ENCODE peak calls at places on chromosomes 13 and 19, in seven cellular contexts. T is cardiac muscle cell; F is CD4-positive, alpha-beta memory T cell; A is tibial artery; W is A549; P is testis; J is Peyer's patch. V is an unnamed sample. For H3K4me1, the result is how much of the 10 kb centered on the place peaks cover.

GRCh38 chr19:4052993-4053422 is 13.7 kb downstream of the ZBTB7A start:
- DNase-seq in A (no peak), T (no peak), J (no peak), W (no peak), F (no peak), P (no peak), V (no peak)

GRCh38 chr13:62643007-62643483 is 1227.4 kb upstream of the PCDH20 start:
- DNase-seq in T (no peak), P (no peak), W (no peak), F (no peak), J (no peak), A (no peak), V (no peak)

GRCh38 chr19:41995959-41996797 is 2.1 kb upstream of the ATP1A3 start:
- DNase-seq in T (no peak), P (peak), J (no peak), A (no peak), W (peak), F (no peak), V (peak)

GRCh38 chr13:89568746-89569145 is 1778.7 kb upstream of the MIR17HG start:
- DNase-seq in T (no peak), P (no peak), A (no peak), F (no peak), J (no peak), W (no peak), V (no peak)

GRCh38 chr13:100608906-100609305 is 20.3 kb upstream of the GGACT start:
- DNase-seq in J (no peak), P (no peak), A (no peak), T (no peak), W (no peak), F (no peak), V (no peak)

GRCh38 chr13:52411629-52412028 is 5.7 kb upstream of the THSD1 start:
- DNase-seq in P (no peak), W (peak), J (no peak), T (no peak), A (no peak), F (no peak), V (no peak)

GRCh38 chr19:38964738-38965137 is 10.8 kb downstream of the FBXO17 start:
- DNase-seq in P (no peak), T (no peak), W (no peak), F (no peak), A (no peak), J (no peak), V (no peak)

GRCh38 chr19:47142779-47143178 is 12.1 kb downstream of the SAE1 start:
- DNase-seq in F (no peak), P (no peak), J (no peak), W (no peak), T (no peak), A (no peak), V (no peak)

GRCh38 chr13:114009590-114010400 is 35.9 kb upstream of the C13orf46 start:
- DNase-seq in J (no peak), P (no peak), F (no peak), T (no peak), A (peak), W (no peak), V (no peak)

GRCh38 chr19:40751065-40751923 is at the start of gene SNRPA:
- DNase-seq in P (peak), W (peak), A (peak), T (peak), J (peak), F (peak), V (peak)

GRCh38 chr13:42990147-42990990 is 1.7 kb downstream of the EPSTI1 start:
- DNase-seq in F (peak), J (no peak), P (no peak), W (no peak), A (no peak), T (peak), V (no peak)

GRCh38 chr13:113856716-113857065 is 7.2 kb downstream of the GAS6 start:
- DNase-seq in A (peak), J (no peak), T (no peak), P (peak), F (no peak), W (no peak), V (no peak)

GRCh38 chr19:15161028-15161984 is 39.5 kb downstream of the NOTCH3 start:
- DNase-seq in W (peak), J (no peak), F (no peak), A (peak), T (no peak), P (peak), V (peak)

GRCh38 chr13:44237276-44237767 is 136.3 kb upstream of the SERP2 start:
- DNase-seq in T (peak), J (no peak), W (no peak), F (no peak), P (peak), A (peak), V (no peak)

GRCh38 chr13:52010890-52011689 is at the start of gene ATP7B:
- DNase-seq in W (peak), P (peak), A (no peak), F (peak), J (no peak), T (peak), V (peak)

GRCh38 chr13:102089177-102089576 is 312.7 kb downstream of the FGF14 start:
- DNase-seq in A (no peak), P (no peak), T (peak), J (no peak), F (no peak), W (no peak), V (no peak)

GRCh38 chr19:17872251-17873001 is 681 bp downstream of the SLC5A5 start:
- DNase-seq in F (peak), T (no peak), P (no peak), J (peak), W (no peak), A (no peak), V (no peak)

GRCh38 chr19:16343156-16343555 is 18.5 kb downstream of the KLF2 start:
- DNase-seq in T (no peak), F (no peak), W (no peak), J (no peak), A (no peak), P (no peak), V (no peak)

GRCh38 chr19:16339361-16339725 is 14.7 kb downstream of the KLF2 start:
- DNase-seq in P (no peak), T (no peak), A (no peak), W (no peak), J (no peak), F (no peak), V (no peak)

GRCh38 chr19:16340654-16341053 is 16.0 kb downstream of the KLF2 start:
- DNase-seq in J (no peak), A (no peak), T (no peak), P (no peak), W (no peak), F (no peak), V (no peak)

GRCh38 chr19:16340092-16340491 is 15.5 kb downstream of the KLF2 start:
- DNase-seq in J (no peak), A (no peak), F (no peak), P (no peak), T (no peak), W (no peak), V (no peak)

GRCh38 chr19:16342002-16342715 is 17.5 kb downstream of the KLF2 start:
- DNase-seq in W (no peak), P (peak), T (no peak), J (peak), F (peak), A (no peak), V (no peak)
- H3K4me1 ChIP-seq in W (under half), P (under half), T (under half), J (under half), F (half or more), A (under half), V (under half)

DNA sequence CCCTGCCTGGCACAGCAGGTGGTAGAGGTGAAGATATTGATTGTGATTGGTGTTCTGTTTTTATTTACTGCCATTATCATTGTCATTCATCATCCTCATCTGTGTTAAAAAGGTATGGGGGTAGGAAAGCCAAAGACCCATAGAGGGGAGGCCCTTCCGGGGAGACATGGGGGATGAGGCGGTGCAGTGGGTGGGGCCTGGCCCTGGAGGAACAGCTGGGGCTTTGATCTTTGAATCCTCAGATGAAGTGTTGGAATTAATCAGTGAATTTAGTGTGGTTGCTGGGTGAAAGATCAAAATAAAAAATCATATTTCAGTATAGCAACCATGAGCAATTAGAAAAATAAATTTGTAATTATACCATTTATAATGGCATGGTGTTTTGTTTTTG is 7.4 kb downstream of the PTH2 start:
- DNase-seq in A (no peak), W (no peak), T (no peak), F (no peak), J (no peak), P (no peak), V (no peak)
- H3K4me1 ChIP-seq in A (under half), W (under half), T (under half), F (under half), J (under half), P (under half), V (under half)

GRCh38 chr13:99230991-99231390 is 27.2 kb downstream of the GPR18 start:
- DNase-seq in P (no peak), J (no peak), F (no peak), A (no peak), T (no peak), W (no peak), V (no peak)

GRCh38 chr13:99227909-99228688 is 27.4 kb downstream of the UBAC2 start:
- DNase-seq in P (no peak), W (no peak), T (no peak), J (no peak), A (no peak), F (no peak), V (no peak)

GRCh38 chr13:99227331-99227900 is 26.8 kb downstream of the UBAC2 start:
- DNase-seq in P (no peak), T (no peak), W (no peak), J (no peak), A (no peak), F (no peak), V (no peak)

GRCh38 chr13:99226493-99226892 is 25.8 kb downstream of the UBAC2 start:
- DNase-seq in F (no peak), T (no peak), P (no peak), W (no peak), A (no peak), J (no peak), V (no peak)

GRCh38 chr13:99228737-99229691 is 28.4 kb downstream of the UBAC2 start:
- DNase-seq in F (no peak), W (no peak), J (no peak), A (no peak), P (no peak), T (no peak), V (peak)
- H3K4me1 ChIP-seq in F (half or more), W (under half), J (under half), A (under half), P (under half), T (under half), V (under half)

GRCh38 chr13:50524540-50524939 is 319.0 kb downstream of the DLEU7 start:
- DNase-seq in T (no peak), J (no peak), F (no peak), P (no peak), A (no peak), W (no peak), V (no peak)
- H3K4me1 ChIP-seq in T (under half), J (under half), F (under half), P (under half), A (under half), W (under half), V (half or more)

GRCh38 chr19:6088677-6089063 is 21.6 kb downstream of the RFX2 start:
- DNase-seq in J (no peak), T (no peak), A (no peak), W (no peak), P (no peak), F (no peak), V (no peak)
- H3K4me1 ChIP-seq in J (half or more), T (under half), A (under half), W (under half), P (under half), F (under half), V (under half)

DNA sequence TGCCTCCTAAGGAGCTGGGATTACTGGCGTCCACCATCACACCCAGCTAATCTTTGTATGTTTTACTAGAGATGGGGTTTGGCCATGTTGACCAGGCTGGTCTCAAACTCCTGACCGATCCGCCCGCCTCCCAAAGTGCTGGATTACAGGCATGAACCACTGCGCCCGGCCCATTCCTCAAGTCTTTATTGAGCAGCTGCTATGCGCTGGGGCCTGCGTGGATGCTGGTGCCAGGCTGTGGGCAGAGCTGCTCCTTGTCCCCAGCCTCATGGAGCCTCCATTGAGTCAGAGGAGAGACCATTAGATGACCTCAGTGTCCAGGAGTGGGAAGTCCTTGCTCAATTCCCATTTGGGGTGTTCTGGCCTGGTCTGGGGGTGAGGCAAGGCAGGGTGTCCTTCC is 4.2 kb downstream of the ANGPTL4 start:
- DNase-seq in T (no peak), W (no peak), F (no peak), P (no peak), J (no peak), A (no peak), V (no peak)
- H3K4me1 ChIP-seq in T (under half), W (under half), F (under half), P (under half), J (half or more), A (under half), V (under half)

GRCh38 chr19:37943480-37943879 is 36.5 kb downstream of the SIPA1L3 start:
- DNase-seq in P (no peak), W (no peak), J (no peak), F (no peak), T (peak), A (no peak), V (no peak)
- H3K4me1 ChIP-seq in P (under half), W (half or more), J (under half), F (under half), T (under half), A (under half), V (under half)

GRCh38 chr19:12785431-12786011 is 5.8 kb upstream of the JUNB start:
- DNase-seq in P (peak), T (no peak), J (no peak), F (peak), W (no peak), A (no peak), V (no peak)
- H3K4me1 ChIP-seq in P (half or more), T (under half), J (half or more), F (half or more), W (half or more), A (half or more), V (half or more)